ENCODE peak calls at places on chromosomes 7 and 10, in five cellular contexts. F, W, M, H and C are unnamed samples. For H3K27me3, the result is how much of the 10 kb centered on the place peaks cover.

GRCh38 chr10:124256151-124256550 is 162.6 kb downstream of the OAT start:
- DNase-seq in F (no peak), W (no peak), M (no peak), H (no peak), C (no peak)

GRCh38 chr7:3559178-3559765 is 258.2 kb downstream of the SDK1 start:
- DNase-seq in F (no peak), W (no peak), M (no peak), H (peak), C (no peak)

GRCh38 chr7:68676789-68677535 is 921.3 kb upstream of the AUTS2 start:
- DNase-seq in F (no peak), W (no peak), M (no peak), H (no peak), C (no peak)

GRCh38 chr10:105197960-105198359 is 556.9 kb downstream of the SORCS3 start:
- DNase-seq in F (no peak), W (no peak), M (no peak), H (no peak), C (no peak)

GRCh38 chr7:66167773-66168367 is 37.3 kb upstream of the TPST1 start:
- DNase-seq in F (no peak), W (no peak), M (no peak), H (peak), C (no peak)

GRCh38 chr10:93815304-93816091 is 57.8 kb downstream of the LGI1 start:
- DNase-seq in F (no peak), W (no peak), M (no peak), H (no peak), C (no peak)

GRCh38 chr7:139776486-139777303 is 1.1 kb downstream of the HIPK2 start:
- DNase-seq in F (no peak), W (peak), M (no peak), H (peak), C (no peak)

GRCh38 chr7:49324707-49325106 is 400.4 kb downstream of the CDC14C start:
- DNase-seq in F (no peak), W (no peak), M (no peak), H (no peak), C (no peak)

GRCh38 chr10:112546474-112546873 is 99.5 kb downstream of the VTI1A start:
- DNase-seq in F (no peak), W (no peak), M (no peak), H (no peak), C (no peak)

GRCh38 chr10:128884496-128884895 is 582.5 kb upstream of the MGMT start:
- DNase-seq in F (no peak), W (no peak), M (no peak), H (no peak), C (no peak)

GRCh38 chr10:114042895-114043531 is 653 bp upstream of the ADRB1 start:
- DNase-seq in F (peak), W (no peak), M (no peak), H (peak), C (peak)

GRCh38 chr10:86261470-86261869 is 105.1 kb downstream of the GRID1 start:
- DNase-seq in F (no peak), W (no peak), M (no peak), H (no peak), C (no peak)

GRCh38 chr7:459584-460373 is 59.9 kb downstream of the PDGFA start:
- DNase-seq in F (no peak), W (no peak), M (no peak), H (no peak), C (no peak)

GRCh38 chr7:42414028-42414427 is 177.0 kb upstream of the GLI3 start:
- DNase-seq in F (no peak), W (no peak), M (no peak), H (peak), C (no peak)

GRCh38 chr10:4243651-4244050 is 458.6 kb upstream of the KLF6 start:
- DNase-seq in F (no peak), W (no peak), M (no peak), H (peak), C (no peak)

DNA sequence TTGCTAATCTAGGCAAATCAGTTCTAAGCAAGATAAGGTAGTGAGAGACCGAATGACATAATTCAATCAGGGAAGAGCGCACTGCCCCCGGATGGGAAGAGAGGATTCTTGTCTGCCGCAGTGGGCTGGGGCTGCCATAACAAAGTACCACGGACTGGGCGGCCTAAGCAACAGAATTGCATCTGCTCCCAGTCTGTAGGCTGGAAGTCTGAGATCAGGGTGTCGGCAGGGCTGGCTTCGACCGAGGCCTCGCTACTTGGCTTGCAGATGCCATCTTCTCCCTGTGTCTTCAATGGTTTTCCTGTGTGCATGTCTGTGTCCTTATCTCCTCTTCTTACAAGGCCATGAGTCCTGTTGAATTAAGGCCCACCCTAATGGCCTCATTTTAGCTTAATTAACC is 59.7 kb upstream of the TMEM72 start:
- DNase-seq in F (no peak), W (no peak), M (no peak), H (no peak), C (no peak)
- H3K27me3 ChIP-seq in F (under half), W (under half), M (under half), H (under half), C (under half)

GRCh38 chr7:154886591-154886990 is 116.3 kb downstream of the PAXIP1 start:
- DNase-seq in F (no peak), W (no peak), M (no peak), H (no peak), C (no peak)

GRCh38 chr7:154888690-154889089 is 114.2 kb downstream of the PAXIP1 start:
- DNase-seq in F (no peak), W (no peak), M (no peak), H (no peak), C (no peak)

GRCh38 chr7:154892459-154892858 is 110.5 kb downstream of the PAXIP1 start:
- DNase-seq in F (no peak), W (no peak), M (no peak), H (no peak), C (no peak)
- H3K27me3 ChIP-seq in F (under half), W (under half), M (under half), H (under half), C (under half)

GRCh38 chr7:54542920-54543539 is 855 bp downstream of the VSTM2A start:
- DNase-seq in F (no peak), W (no peak), M (no peak), H (peak), C (no peak)
- H3K27me3 ChIP-seq in F (half or more), W (under half), M (under half), H (under half), C (under half)

GRCh38 chr10:123129553-123130271 is 6.1 kb upstream of the HMX3 start:
- DNase-seq in F (no peak), W (no peak), M (no peak), H (peak), C (no peak)
- H3K27me3 ChIP-seq in F (half or more), W (under half), M (under half), H (half or more), C (under half)

DNA sequence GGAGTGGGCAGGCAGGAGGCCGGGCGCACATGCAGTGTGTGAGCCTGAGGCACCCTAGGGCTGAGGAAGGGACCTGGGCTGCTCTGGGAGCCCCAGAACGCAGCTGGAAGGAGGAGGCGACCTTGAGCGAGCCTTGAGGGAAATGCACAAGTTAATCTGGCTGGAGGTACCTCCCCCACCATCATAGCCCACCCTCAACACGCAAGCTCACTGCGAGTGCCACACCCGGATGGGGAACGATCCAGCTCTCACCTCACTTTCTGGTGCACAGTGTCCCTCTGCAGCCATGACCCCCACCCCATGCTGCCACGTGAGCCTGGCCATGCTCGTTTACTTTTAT is 162.4 kb upstream of the PPP2R2D start:
- DNase-seq in F (no peak), W (no peak), M (no peak), H (no peak), C (no peak)
- H3K27me3 ChIP-seq in F (under half), W (under half), M (under half), H (under half), C (under half)

GRCh38 chr7:32074787-32075570 is 4.8 kb upstream of the PDE1C start:
- DNase-seq in F (no peak), W (no peak), M (no peak), H (no peak), C (no peak)
- H3K27me3 ChIP-seq in F (under half), W (under half), M (under half), H (under half), C (under half)

GRCh38 chr10:72089618-72090017 is 1.3 kb upstream of the SPOCK2 start:
- DNase-seq in F (no peak), W (no peak), M (no peak), H (no peak), C (no peak)
- H3K27me3 ChIP-seq in F (under half), W (under half), M (under half), H (under half), C (under half)

DNA sequence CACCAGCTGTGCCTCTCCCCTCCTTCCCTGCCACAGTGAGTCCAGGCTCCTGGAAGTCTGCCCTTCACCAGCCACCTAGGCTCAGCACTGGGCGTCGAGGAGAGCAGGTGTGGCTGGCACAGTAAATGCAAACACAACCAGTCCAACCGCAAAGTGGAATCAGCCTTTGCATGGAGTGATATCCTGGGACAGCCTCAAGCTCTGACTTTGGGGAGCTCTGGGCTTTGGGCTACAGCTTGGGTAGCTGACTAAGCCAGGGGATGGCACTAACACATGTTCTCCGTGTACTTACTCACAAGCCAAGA is 312.4 kb downstream of the KCNMA1 start:
- DNase-seq in F (no peak), W (no peak), M (no peak), H (no peak), C (peak)
- H3K27me3 ChIP-seq in F (under half), W (under half), M (under half), H (under half), C (under half)

GRCh38 chr10:97179311-97179710 is 6.4 kb downstream of the SLIT1 start:
- DNase-seq in F (no peak), W (no peak), M (no peak), H (no peak), C (no peak)
- H3K27me3 ChIP-seq in F (half or more), W (under half), M (under half), H (half or more), C (under half)